ENCODE peak calls at places on chromosomes 1 and 21, in six cellular contexts. V is endothelial cell of umbilical vein, W is A549, P is K562, I is GM12878, E is HepG2. K is an unnamed sample.

GRCh38 chr21:31336739-31337040 is 7.4 kb downstream of the TIAM1 start:
- DNase-seq in V (no peak), W (no peak), P (no peak), I (no peak), E (no peak), K (no peak)

GRCh38 chr1:12251442-12251841 is 21.6 kb downstream of the VPS13D start:
- DNase-seq in V (no peak), W (no peak), P (no peak), I (no peak), E (no peak), K (no peak)

GRCh38 chr1:158527190-158527815 is 26.9 kb downstream of the OR6Y1 start:
- DNase-seq in V (peak), W (peak), P (peak), I (no peak), E (peak), K (peak)

GRCh38 chr1:29470087-29470787 is 233.9 kb downstream of the PTPRU start:
- DNase-seq in V (no peak), W (no peak), P (no peak), I (no peak), E (no peak), K (no peak)

GRCh38 chr1:6180215-6180577 is at the start of gene CHD5:
- DNase-seq in V (no peak), W (no peak), P (no peak), I (no peak), E (no peak), K (no peak)

GRCh38 chr1:216758182-216758581 is 35.0 kb upstream of the ESRRG start:
- DNase-seq in V (no peak), W (no peak), P (no peak), I (no peak), E (no peak), K (no peak)

GRCh38 chr1:226310637-226311195 is 1.8 kb upstream of the LIN9 start:
- DNase-seq in V (no peak), W (no peak), P (no peak), I (no peak), E (no peak), K (peak)

GRCh38 chr1:78284354-78284753 is 206.4 kb upstream of the PTGFR start:
- DNase-seq in V (no peak), W (no peak), P (no peak), I (no peak), E (no peak), K (no peak)

GRCh38 chr1:216499581-216500272 is 76.5 kb upstream of the USH2A start:
- DNase-seq in V (no peak), W (no peak), P (no peak), I (no peak), E (peak), K (no peak)

GRCh38 chr1:181208076-181208475 is 119.6 kb downstream of the IER5 start:
- DNase-seq in V (no peak), W (no peak), P (no peak), I (no peak), E (no peak), K (no peak)

GRCh38 chr1:209626633-209627348 is 25.4 kb downstream of the LAMB3 start:
- DNase-seq in V (no peak), W (no peak), P (no peak), I (no peak), E (no peak), K (peak)

GRCh38 chr1:39272791-39273071 is 68.2 kb downstream of the MACF1 start:
- DNase-seq in V (no peak), W (no peak), P (no peak), I (no peak), E (no peak), K (no peak)

GRCh38 chr1:12528021-12528852 is 89.8 kb downstream of the DHRS3 start:
- DNase-seq in V (no peak), W (peak), P (peak), I (no peak), E (peak), K (no peak)

GRCh38 chr1:33698316-33699035 is 165.4 kb upstream of the HMGB4 start:
- DNase-seq in V (no peak), W (no peak), P (no peak), I (no peak), E (no peak), K (no peak)

GRCh38 chr21:26473471-26473870 is 99.6 kb downstream of the CYYR1 start:
- DNase-seq in V (no peak), W (no peak), P (no peak), I (no peak), E (no peak), K (no peak)

GRCh38 chr1:53949651-53950050 is 3.5 kb downstream of the LRRC42 start:
- DNase-seq in V (no peak), W (no peak), P (no peak), I (no peak), E (no peak), K (no peak)

GRCh38 chr1:95440511-95440910 is 206.5 kb downstream of the RWDD3 start:
- DNase-seq in V (no peak), W (no peak), P (no peak), I (no peak), E (no peak), K (no peak)

GRCh38 chr1:41652346-41653124 is 168.1 kb upstream of the EDN2 start:
- DNase-seq in V (no peak), W (no peak), P (no peak), I (no peak), E (no peak), K (no peak)

GRCh38 chr1:241825581-241825980 is 22.4 kb upstream of the EXO1 start:
- DNase-seq in V (no peak), W (no peak), P (no peak), I (no peak), E (no peak), K (no peak)

GRCh38 chr1:154619181-154619948 is 11.4 kb upstream of the ADAR start:
- DNase-seq in V (no peak), W (no peak), P (no peak), I (no peak), E (no peak), K (no peak)

GRCh38 chr1:22326372-22326915 is 125.2 kb upstream of the ZBTB40 start:
- DNase-seq in V (peak), W (no peak), P (no peak), I (no peak), E (no peak), K (no peak)

GRCh38 chr1:210236386-210236839 is 3.8 kb downstream of the SERTAD4 start:
- DNase-seq in V (no peak), W (no peak), P (no peak), I (no peak), E (no peak), K (no peak)

GRCh38 chr1:245458761-245459174 is 304.0 kb downstream of the KIF26B start:
- DNase-seq in V (no peak), W (no peak), P (no peak), I (no peak), E (no peak), K (peak)

GRCh38 chr1:218347316-218347712 is 2.2 kb downstream of the TGFB2 start:
- DNase-seq in V (no peak), W (peak), P (no peak), I (no peak), E (no peak), K (peak)

GRCh38 chr1:167401260-167401873 is 117.0 kb downstream of the CD247 start:
- DNase-seq in V (peak), W (peak), P (peak), I (peak), E (peak), K (peak)

GRCh38 chr1:89780721-89781120 is 40.1 kb upstream of the LRRC8D start:
- DNase-seq in V (peak), W (peak), P (no peak), I (no peak), E (peak), K (peak)

GRCh38 chr21:39142972-39143371 is 40.3 kb downstream of the PSMG1 start:
- DNase-seq in V (no peak), W (no peak), P (no peak), I (no peak), E (no peak), K (no peak)

GRCh38 chr21:31564439-31564838 is 95.1 kb upstream of the SOD1 start:
- DNase-seq in V (no peak), W (no peak), P (no peak), I (no peak), E (no peak), K (no peak)

GRCh38 chr1:53093778-53094532 is 31.9 kb downstream of the PODN start:
- DNase-seq in V (no peak), W (no peak), P (no peak), I (no peak), E (no peak), K (no peak)

GRCh38 chr1:118617916-118618315 is 370.2 kb downstream of the TBX15 start:
- DNase-seq in V (no peak), W (no peak), P (no peak), I (no peak), E (no peak), K (no peak)

GRCh38 chr1:228095161-228095560 is 8.0 kb downstream of the C1orf35 start:
- DNase-seq in V (no peak), W (no peak), P (no peak), I (no peak), E (no peak), K (no peak)

GRCh38 chr1:228092342-228093049 is 10.0 kb downstream of the ARF1 start:
- DNase-seq in V (no peak), W (no peak), P (no peak), I (no peak), E (no peak), K (no peak)

GRCh38 chr1:228095938-228096337 is 7.2 kb downstream of the C1orf35 start:
- DNase-seq in V (no peak), W (no peak), P (no peak), I (no peak), E (no peak), K (peak)

GRCh38 chr1:228093050-228093906 is 9.8 kb downstream of the C1orf35 start:
- DNase-seq in V (no peak), W (no peak), P (no peak), I (no peak), E (no peak), K (no peak)

DNA sequence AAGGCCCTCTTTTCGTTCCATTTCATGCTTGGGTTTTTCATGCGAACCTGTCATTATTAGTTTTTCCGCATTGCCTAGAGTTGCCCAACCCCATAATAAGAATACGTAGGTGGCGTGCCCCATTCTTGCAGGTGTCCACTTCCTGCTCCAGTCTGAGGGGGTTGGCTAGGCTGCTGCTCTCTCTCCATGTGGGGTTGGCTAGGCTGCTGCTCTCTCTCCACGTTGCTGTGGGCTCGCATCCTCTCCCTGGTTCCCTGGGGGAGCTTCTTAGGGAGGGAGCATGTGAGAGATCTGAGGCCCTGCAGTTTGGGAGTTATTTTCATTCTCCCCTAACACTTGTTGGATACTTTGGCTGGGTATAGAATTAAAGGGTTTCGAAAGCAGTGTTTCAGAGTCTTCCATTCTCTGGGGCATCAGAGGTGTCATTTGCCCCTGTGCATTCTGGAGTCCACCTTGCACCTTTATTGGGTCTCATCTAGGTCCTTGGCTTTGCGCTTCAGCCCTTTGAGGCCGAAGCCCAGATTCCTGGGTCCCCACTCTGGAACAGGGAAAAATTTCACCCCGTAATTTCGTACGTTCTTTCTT is 8.6 kb downstream of the C1orf35 start:
- DNase-seq in V (no peak), W (no peak), P (no peak), I (no peak), E (no peak), K (peak)
- TF ChIP-seq MYC in V (no peak), W (no peak), P (no peak), I (no peak), E (no peak), K (no peak)

GRCh38 chr1:115829947-115830346 is 11.0 kb downstream of the NHLH2 start:
- DNase-seq in V (no peak), W (no peak), P (no peak), I (no peak), E (no peak), K (peak)
- TF ChIP-seq MAX in V (no peak), W (no peak), P (no peak), I (no peak), E (no peak), K (no peak)

GRCh38 chr1:220681220-220681847 is 8.8 kb upstream of the C1orf115 start:
- DNase-seq in V (peak), W (no peak), P (no peak), I (no peak), E (no peak), K (no peak)

GRCh38 chr1:220684890-220685289 is 5.3 kb upstream of the C1orf115 start:
- DNase-seq in V (no peak), W (no peak), P (no peak), I (no peak), E (no peak), K (peak)

GRCh38 chr1:220680085-220680687 is 10.0 kb upstream of the C1orf115 start:
- DNase-seq in V (peak), W (peak), P (peak), I (no peak), E (peak), K (peak)

GRCh38 chr1:220685879-220686278 is 4.3 kb upstream of the C1orf115 start:
- DNase-seq in V (no peak), W (peak), P (no peak), I (no peak), E (peak), K (no peak)

GRCh38 chr1:220682901-220683576 is 7.1 kb upstream of the C1orf115 start:
- DNase-seq in V (no peak), W (no peak), P (no peak), I (no peak), E (no peak), K (no peak)
- TF ChIP-seq MYC in V (no peak), W (no peak), P (no peak), I (no peak), E (no peak), K (no peak)

DNA sequence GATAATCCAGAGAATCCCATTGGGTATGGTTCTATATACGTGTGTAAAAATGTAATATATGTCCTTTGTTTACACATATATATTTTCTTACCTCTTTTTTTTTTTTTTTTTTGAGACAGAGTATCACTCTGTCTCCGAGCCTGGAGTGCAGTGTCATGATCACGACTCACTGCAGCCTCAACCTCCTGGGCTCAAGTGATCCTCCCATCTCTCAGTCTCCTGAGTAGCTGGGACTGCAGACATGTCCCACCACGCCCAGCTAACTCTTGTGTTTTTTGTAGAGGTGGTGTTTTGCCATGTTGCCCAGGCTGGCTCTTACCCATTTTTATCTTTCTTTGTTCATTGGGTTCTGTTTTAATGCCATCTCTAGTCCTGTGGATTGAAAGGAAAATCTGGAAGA is 59.5 kb downstream of the ZBTB17 start:
- DNase-seq in V (no peak), W (no peak), P (no peak), I (no peak), E (no peak), K (no peak)
- TF ChIP-seq MAX in V (no peak), W (no peak), P (no peak), I (no peak), E (no peak), K (no peak)

DNA sequence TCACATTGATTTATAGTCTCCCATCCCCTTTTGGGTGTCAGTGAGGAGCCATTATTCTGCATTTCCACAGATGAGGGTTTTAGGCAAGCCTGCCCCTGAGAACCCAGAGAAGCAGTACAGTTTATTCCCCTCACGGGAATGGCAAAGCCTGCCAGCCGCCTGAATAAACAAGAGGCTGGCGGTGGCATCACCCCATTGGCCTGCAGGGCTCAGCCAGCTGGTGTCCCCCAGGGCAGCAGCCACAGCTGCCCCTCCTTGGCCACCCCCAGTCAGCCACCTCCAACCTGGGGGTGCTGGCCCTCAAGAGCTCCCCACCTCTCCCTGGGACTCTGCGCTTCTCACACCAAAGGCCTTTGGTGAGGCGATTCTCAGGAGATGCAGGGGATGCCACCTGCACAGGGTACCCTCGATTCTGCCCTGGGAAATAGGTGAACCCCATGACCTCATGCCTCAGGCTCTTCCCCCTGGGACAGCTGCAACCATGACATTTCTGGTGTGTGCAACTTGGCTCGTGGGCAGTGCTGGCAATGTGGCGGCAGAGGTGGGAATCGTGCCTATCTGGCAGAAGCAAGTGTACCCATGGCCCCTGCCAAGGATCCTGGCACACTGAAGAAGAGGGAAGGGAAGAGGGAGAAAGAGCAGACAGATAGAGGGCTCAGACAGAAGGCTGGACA is 14.0 kb downstream of the OLFML2B start:
- DNase-seq in V (no peak), W (no peak), P (no peak), I (no peak), E (no peak), K (no peak)
- TF ChIP-seq MYC in V (no peak), W (no peak), P (no peak), I (no peak), E (no peak), K (no peak)

GRCh38 chr1:59703918-59704378 is 110.8 kb upstream of the HOOK1 start:
- DNase-seq in V (no peak), W (no peak), P (no peak), I (no peak), E (no peak), K (no peak)
- TF ChIP-seq MAX in V (no peak), W (no peak), P (no peak), I (no peak), E (no peak), K (no peak)

DNA sequence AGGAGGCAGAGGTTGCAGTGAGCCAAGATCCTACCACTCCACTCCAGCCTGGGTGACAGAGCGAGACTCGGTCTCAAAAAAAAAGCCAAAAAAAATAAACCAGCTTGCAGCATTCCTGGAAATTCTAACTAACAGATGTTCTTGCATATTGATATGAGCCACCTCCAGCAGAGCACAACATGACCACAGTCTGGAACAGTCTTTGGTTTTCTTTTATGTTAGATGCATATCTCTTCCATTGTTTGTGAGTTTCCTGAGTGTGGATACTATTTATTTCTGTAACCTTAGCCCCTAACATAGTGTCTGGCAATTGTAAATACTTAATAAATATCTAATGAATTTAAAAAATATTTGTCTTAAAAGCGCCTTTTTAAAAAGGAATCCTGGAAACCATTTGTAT is 24.0 kb downstream of the IFNAR1 start:
- DNase-seq in V (peak), W (no peak), P (no peak), I (no peak), E (no peak), K (no peak)
- TF ChIP-seq MYC in V (no peak), W (no peak), P (no peak), I (no peak), E (no peak), K (no peak)

DNA sequence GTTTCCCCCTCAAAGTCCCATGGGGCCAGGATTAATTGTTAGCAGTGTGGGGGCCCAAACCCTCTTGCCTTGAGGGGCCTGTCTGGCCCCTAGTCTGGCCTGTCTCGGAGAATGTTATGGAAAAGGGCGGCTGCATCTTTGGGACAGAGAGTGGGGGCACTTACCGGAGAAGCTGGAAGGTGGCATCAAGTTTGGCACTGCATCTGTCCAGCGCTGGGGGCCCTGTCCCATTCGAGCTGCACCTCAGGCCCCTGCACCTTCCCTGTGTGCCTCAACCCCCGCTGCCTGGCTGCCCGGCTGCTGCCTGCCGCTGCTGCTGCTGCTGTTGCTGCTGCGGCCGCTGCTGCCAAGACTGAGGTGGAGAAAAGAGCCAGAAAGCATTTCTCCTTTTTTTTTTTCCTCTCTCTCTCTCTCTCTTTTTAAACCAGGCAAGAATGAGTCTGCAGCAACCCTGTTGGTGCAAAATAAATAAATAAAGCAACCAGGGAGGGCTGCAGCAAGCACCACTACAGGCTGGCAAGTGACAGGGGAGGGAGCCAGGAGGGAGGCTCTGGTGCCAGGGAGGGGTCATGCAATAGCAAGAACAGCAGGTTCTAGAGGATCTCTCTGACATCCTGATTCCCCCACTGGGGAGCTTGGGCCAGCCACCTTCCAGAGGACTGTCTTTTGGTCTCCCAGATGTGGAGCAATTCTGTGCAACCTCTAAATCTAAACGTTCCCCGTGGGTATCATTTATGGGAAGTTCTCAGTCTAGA is at the start of gene LINGO4:
- DNase-seq in V (no peak), W (no peak), P (no peak), I (no peak), E (no peak), K (no peak)
- TF ChIP-seq MAX in V (no peak), W (no peak), P (no peak), I (no peak), E (no peak), K (no peak)

GRCh38 chr21:43872549-43873198 is 7.7 kb downstream of the AGPAT3 start:
- DNase-seq in V (no peak), W (no peak), P (no peak), I (no peak), E (no peak), K (no peak)

GRCh38 chr21:43876605-43877004 is 11.6 kb downstream of the AGPAT3 start:
- DNase-seq in V (no peak), W (no peak), P (no peak), I (no peak), E (no peak), K (no peak)

GRCh38 chr21:43873673-43874072 is 8.7 kb downstream of the AGPAT3 start:
- DNase-seq in V (no peak), W (no peak), P (no peak), I (no peak), E (no peak), K (no peak)

GRCh38 chr21:43871487-43871886 is 6.5 kb downstream of the AGPAT3 start:
- DNase-seq in V (no peak), W (no peak), P (no peak), I (no peak), E (no peak), K (no peak)

GRCh38 chr21:43874085-43874785 is 9.2 kb downstream of the AGPAT3 start:
- DNase-seq in V (peak), W (no peak), P (no peak), I (no peak), E (no peak), K (no peak)
- TF ChIP-seq MYC in V (no peak), W (no peak), P (no peak), I (no peak), E (no peak), K (no peak)